ENCODE peak calls at places on chromosomes 3 and 15, in four cellular contexts. Z is fibroblast of lung, O is right atrium auricular region, V is ascending aorta. Q is an unnamed sample.
A peak's percentile ranks its signal among the peaks of the same experiment; 100 is the strongest.

GRCh38 chr3:139182143-139182542 is 137.5 kb upstream of the PRR23C start:
- DNase-seq in O (no peak), V (no peak), Z (no peak), Q (no peak)

GRCh38 chr15:71153823-71154524 is 38.7 kb downstream of the THSD4 start:
- DNase-seq in Z (no peak), V (no peak), O (no peak), Q (no peak)

GRCh38 chr15:59918994-59919951 is 84.8 kb upstream of the FOXB1 start:
- DNase-seq in O (no peak), V (no peak), Z (peak; percentile 88), Q (no peak)

GRCh38 chr3:177263615-177264365 is 66.5 kb upstream of the TBL1XR1 start:
- DNase-seq in V (no peak), Z (peak; percentile 41), O (peak; percentile 40), Q (no peak)

GRCh38 chr3:72254483-72254882 is 469.5 kb upstream of the PROK2 start:
- DNase-seq in Z (no peak), O (no peak), V (no peak), Q (no peak)

GRCh38 chr3:39273119-39273518 is 6.7 kb downstream of the CX3CR1 start:
- DNase-seq in O (no peak), V (no peak), Z (no peak), Q (no peak)

GRCh38 chr3:131735121-131735520 is 232.3 kb upstream of the MRPL3 start:
- DNase-seq in O (no peak), Z (peak; percentile 77), V (no peak), Q (no peak)

GRCh38 chr3:157226173-157226847 is 66.4 kb upstream of the CCNL1 start:
- DNase-seq in O (no peak), V (no peak), Z (peak; percentile 13), Q (no peak)

GRCh38 chr3:109643590-109643989 is 306.2 kb upstream of the DPPA4 start:
- DNase-seq in V (no peak), Z (peak; percentile 82), O (no peak), Q (no peak)

GRCh38 chr3:150409125-150409526 is 1.0 kb downstream of the TSC22D2 start:
- DNase-seq in V (no peak), Z (no peak), O (no peak), Q (no peak)

GRCh38 chr15:58522391-58522790 is 90.6 kb downstream of the LIPC start:
- DNase-seq in O (no peak), V (no peak), Z (no peak), Q (no peak)

GRCh38 chr3:50324351-50325144 is 2.0 kb upstream of the HYAL2 start:
- DNase-seq in Z (peak; percentile 52), V (no peak), O (peak; percentile 76), Q (peak; percentile 87)
- H3K4me1 ChIP-seq in Z (peaks cover 10% of the 10 kb centered on the region), V (peaks cover 12% of the 10 kb centered on the region), O (peaks cover 77% of the 10 kb centered on the region), Q (peaks cover 32% of the 10 kb centered on the region)

GRCh38 chr15:39468828-39469227 is 112.1 kb upstream of the THBS1 start:
- DNase-seq in V (no peak), O (no peak), Z (no peak), Q (no peak)
- TF ChIP-seq CTCF in V (no peak), O (no peak), Z (no peak), Q (no peak)

DNA sequence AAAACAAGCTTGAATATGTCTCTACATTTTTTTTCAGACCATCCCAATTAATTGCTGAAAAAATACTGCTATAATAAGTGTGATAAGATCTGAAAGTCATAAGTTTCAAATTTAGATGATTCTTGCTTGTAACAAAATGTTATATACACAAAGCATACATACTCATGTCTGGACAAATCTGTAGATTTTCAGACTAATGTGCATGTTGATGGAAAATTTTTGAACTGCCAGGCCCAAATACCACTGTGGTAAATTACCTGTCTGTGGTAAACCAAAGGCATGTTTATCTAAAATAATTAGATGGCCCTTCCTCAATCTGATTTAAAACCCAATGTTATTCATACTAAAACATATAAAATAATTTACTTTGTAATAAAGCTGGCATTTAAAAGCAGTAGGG is 31.7 kb upstream of the CLDN16 start:
- DNase-seq in Z (peak; percentile 33), V (no peak), O (no peak), Q (no peak)
- H3K4me1 ChIP-seq in Z (no peaks in the 10 kb centered on the region), V (no peaks in the 10 kb centered on the region), O (no peaks in the 10 kb centered on the region), Q (no peaks in the 10 kb centered on the region)

GRCh38 chr15:44426975-44427755 is at the start of gene CTDSPL2:
- DNase-seq in V (peak; percentile 92), Z (peak; percentile 99), O (peak; percentile 97), Q (peak; percentile 97)
- TF ChIP-seq CTCF in V (no peak), Z (peak; percentile 21), O (no peak), Q (peak; percentile 15)

DNA sequence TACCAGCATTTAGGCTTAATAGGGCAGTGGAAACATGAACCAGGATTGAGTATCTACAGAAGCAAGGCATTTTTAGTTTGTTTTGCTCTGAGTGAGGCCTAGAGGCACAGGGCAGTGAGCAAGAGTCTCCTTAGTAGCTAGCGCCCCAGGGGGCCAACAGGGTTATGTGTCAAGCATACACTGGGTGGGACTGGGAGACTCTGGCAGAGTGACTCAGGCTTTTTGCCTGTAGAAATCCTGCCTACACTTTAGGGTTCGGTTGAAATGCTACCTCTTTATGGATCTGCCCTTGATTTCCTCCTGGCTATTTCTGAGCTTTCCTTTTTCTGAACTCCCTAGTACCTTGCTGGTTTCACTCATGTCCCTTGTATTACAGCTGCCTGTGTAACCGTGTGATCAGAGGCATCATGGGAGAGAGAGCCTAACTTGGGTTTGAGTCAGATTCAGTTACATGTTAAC is 72.2 kb downstream of the TOP2B start:
- DNase-seq in V (no peak), Z (peak; percentile 82), O (peak; percentile 84), Q (no peak)
- H3K4me1 ChIP-seq in V (no peaks in the 10 kb centered on the region), Z (peaks cover 8% of the 10 kb centered on the region), O (peaks cover 60% of the 10 kb centered on the region), Q (peaks cover 6% of the 10 kb centered on the region)

DNA sequence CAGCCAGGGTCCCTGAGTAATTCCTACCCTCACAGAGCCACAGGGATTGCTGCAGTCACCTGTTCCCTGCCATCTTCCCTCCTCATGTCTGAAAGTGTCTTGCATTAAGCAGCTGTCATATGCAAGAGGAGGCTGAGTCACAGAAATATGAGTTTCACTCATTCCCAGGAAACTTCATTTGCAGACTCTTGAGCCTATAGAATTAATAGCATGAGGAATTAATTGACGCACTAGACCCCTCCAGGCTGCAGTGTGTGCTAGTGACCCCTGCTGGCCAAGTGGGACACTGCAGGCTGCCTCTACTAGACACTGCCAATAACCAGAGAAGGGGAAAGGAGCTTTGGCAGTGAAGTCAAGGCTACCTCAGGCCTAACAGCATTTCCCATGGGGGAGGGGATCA is 50.6 kb upstream of the SLC6A1 start:
- DNase-seq in V (no peak), O (no peak), Z (no peak), Q (no peak)
- TF ChIP-seq CTCF in V (peak; percentile 38), O (no peak), Z (peak; percentile 71), Q (no peak)

GRCh38 chr15:90402806-90403205 is 14.8 kb downstream of the IQGAP1 start:
- DNase-seq in Z (peak; percentile 12), V (no peak), O (no peak), Q (no peak)

GRCh38 chr15:90400759-90401314 is 12.8 kb downstream of the IQGAP1 start:
- DNase-seq in V (peak; percentile 44), Z (peak; percentile 98), O (peak; percentile 84), Q (peak; percentile 72)

GRCh38 chr15:90401499-90401898 is 13.5 kb downstream of the IQGAP1 start:
- DNase-seq in Z (no peak), V (no peak), O (no peak), Q (peak; percentile 1)

GRCh38 chr15:90400005-90400758 is 12.1 kb downstream of the IQGAP1 start:
- DNase-seq in V (no peak), O (no peak), Z (peak; percentile 20), Q (no peak)

DNA sequence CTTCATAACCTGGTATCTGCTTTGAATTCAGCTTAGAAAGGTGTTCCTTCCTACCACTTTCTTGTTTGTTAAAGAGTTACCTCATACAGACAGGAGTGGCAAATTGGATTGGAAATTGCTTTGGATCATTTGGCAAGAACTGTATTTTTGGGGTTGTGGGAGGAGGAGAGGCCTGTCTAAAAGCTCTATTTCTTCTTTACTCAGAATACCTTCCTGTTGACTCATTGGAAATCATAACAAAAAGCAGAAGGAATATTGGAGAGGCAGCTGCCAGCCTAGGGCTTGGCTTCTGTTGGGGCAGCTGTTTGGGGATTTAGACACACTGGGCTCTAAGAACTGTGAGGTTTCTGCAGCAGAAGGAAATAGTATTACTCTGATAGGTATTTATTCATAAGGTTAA is 14.2 kb downstream of the IQGAP1 start:
- DNase-seq in Z (peak; percentile 91), V (no peak), O (peak; percentile 86), Q (peak; percentile 28)
- H3K4me1 ChIP-seq in Z (peaks cover 31% of the 10 kb centered on the region), V (peaks cover 24% of the 10 kb centered on the region), O (peaks cover 76% of the 10 kb centered on the region), Q (peaks cover 71% of the 10 kb centered on the region)

GRCh38 chr15:91291673-91292072 is 191.6 kb downstream of the SV2B start:
- DNase-seq in Z (no peak), O (no peak), V (no peak), Q (no peak)

GRCh38 chr15:91290553-91290952 is 190.5 kb downstream of the SV2B start:
- DNase-seq in Z (no peak), O (no peak), V (no peak), Q (no peak)

GRCh38 chr15:91294795-91295194 is 194.7 kb downstream of the SV2B start:
- DNase-seq in V (no peak), Z (no peak), O (no peak), Q (no peak)

DNA sequence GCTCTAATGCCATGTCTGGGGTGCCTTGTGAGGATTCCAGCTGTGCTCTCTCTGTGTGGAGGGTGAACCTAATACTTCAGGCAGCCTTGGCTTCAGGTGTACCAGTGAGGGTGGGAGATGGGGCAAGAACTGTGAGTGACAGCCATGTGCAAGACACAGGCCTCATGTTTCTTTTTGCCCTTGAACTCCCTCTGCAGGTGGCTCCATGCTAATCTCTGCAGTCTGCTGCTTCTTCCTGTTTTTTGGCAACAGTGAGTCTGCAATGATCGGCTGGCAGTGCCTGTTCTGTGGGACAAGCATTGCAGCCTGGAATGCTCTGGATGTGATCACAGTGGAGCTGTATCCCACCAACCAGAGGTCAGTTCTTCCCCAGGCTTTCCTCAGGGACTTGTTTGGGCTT is 189.3 kb downstream of the SV2B start:
- DNase-seq in V (no peak), Z (no peak), O (no peak), Q (no peak)
- TF ChIP-seq CTCF in V (no peak), Z (no peak), O (no peak), Q (no peak)

DNA sequence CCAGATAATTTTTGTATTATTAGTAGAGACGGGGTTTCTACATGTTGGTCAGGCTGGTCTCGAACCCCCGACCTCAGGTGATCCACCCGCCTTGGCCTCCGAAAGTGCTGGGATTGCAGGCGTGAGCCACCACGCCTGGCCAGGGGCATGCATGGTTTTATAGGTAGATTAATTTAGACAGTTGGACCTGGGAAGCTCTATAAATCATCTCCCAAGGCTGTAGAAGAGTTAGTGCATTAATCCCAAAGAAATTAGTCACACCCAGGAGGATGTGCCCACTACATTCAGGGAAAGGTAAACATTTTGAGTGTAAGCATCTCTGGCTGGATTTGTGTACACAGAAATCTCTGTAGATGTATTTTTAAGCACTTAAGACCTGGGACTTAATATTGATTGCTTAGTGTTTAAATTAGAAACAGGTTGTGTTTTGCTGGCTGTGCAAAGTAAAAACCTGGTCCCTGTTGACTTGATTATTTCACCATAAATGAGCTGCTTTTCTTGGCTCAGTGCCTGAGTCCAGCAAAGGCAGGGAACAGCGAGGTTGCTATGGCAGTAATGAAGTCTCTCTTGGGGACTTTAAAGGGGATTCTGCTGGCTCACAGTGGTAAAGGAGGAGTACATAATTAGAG is 19.2 kb downstream of the EXOSC7 start:
- DNase-seq in O (peak; percentile 80), V (no peak), Z (peak; percentile 49), Q (no peak)
- H3K4me1 ChIP-seq in O (peaks cover 31% of the 10 kb centered on the region), V (no peaks in the 10 kb centered on the region), Z (peaks cover 29% of the 10 kb centered on the region), Q (peaks cover 15% of the 10 kb centered on the region)